ENCODE peak calls at places on chromosomes 2 and 18, in four cellular contexts. One of them, this sample, is unnamed.

GRCh38 chr2:131030478-131030971 is 62.7 kb downstream of the FAM168B start:
- DNase-seq in K562: no peak
- DNase-seq in WTC11: no peak
- DNase-seq in HepG2: no peak
- DNase-seq in this sample: no peak

GRCh38 chr2:28981016-28981441 is at the start of gene TOGARAM2:
- DNase-seq in WTC11: no peak
- DNase-seq in HepG2: peak; percentile 23
- DNase-seq in K562: no peak
- DNase-seq in this sample: no peak

GRCh38 chr2:61117534-61117933 is 44.5 kb upstream of the C2orf74 start:
- DNase-seq in K562: no peak
- DNase-seq in WTC11: no peak
- DNase-seq in HepG2: no peak
- DNase-seq in this sample: no peak

GRCh38 chr18:61167902-61168301 is 165.3 kb upstream of the CDH20 start:
- DNase-seq in WTC11: no peak
- DNase-seq in K562: no peak
- DNase-seq in HepG2: no peak
- DNase-seq in this sample: no peak

GRCh38 chr2:10188211-10188610 is 65.7 kb downstream of the RRM2 start:
- DNase-seq in WTC11: no peak
- DNase-seq in HepG2: peak; percentile 78
- DNase-seq in K562: peak; percentile 56
- DNase-seq in this sample: no peak

GRCh38 chr18:49843778-49844625 is 30.7 kb upstream of the ACAA2 start:
- DNase-seq in K562: no peak
- DNase-seq in WTC11: no peak
- DNase-seq in HepG2: no peak
- DNase-seq in this sample: no peak

GRCh38 chr2:133504566-133505505 is 63.4 kb downstream of the NCKAP5 start:
- DNase-seq in HepG2: no peak
- DNase-seq in K562: no peak
- DNase-seq in WTC11: no peak
- DNase-seq in this sample: no peak

GRCh38 chr2:150478206-150478974 is 9.1 kb downstream of the RND3 start:
- DNase-seq in K562: no peak
- DNase-seq in HepG2: no peak
- DNase-seq in WTC11: no peak
- DNase-seq in this sample: no peak

GRCh38 chr2:70036290-70036689 is 51.0 kb upstream of the PCBP1 start:
- DNase-seq in HepG2: no peak
- DNase-seq in WTC11: no peak
- DNase-seq in K562: no peak
- DNase-seq in this sample: no peak

GRCh38 chr2:112627060-112628040 is 18.4 kb upstream of the SLC20A1 start:
- DNase-seq in WTC11: no peak
- DNase-seq in HepG2: no peak
- DNase-seq in K562: no peak
- DNase-seq in this sample: no peak

GRCh38 chr2:40043641-40044040 is 264.6 kb upstream of the THUMPD2 start:
- DNase-seq in K562: no peak
- DNase-seq in WTC11: peak; percentile 15
- DNase-seq in HepG2: no peak
- DNase-seq in this sample: no peak

GRCh38 chr18:9831046-9831722 is 54.6 kb upstream of the TXNDC2 start:
- DNase-seq in HepG2: no peak
- DNase-seq in WTC11: no peak
- DNase-seq in K562: no peak
- DNase-seq in this sample: no peak

GRCh38 chr2:42337356-42337820 is 23.6 kb downstream of the COX7A2L start:
- DNase-seq in WTC11: no peak
- DNase-seq in HepG2: no peak
- DNase-seq in K562: no peak
- DNase-seq in this sample: no peak

GRCh38 chr2:206260427-206261012 is 13.9 kb upstream of the ZDBF2 start:
- DNase-seq in HepG2: peak; percentile 23
- DNase-seq in K562: no peak
- DNase-seq in WTC11: no peak
- DNase-seq in this sample: peak; percentile 56

GRCh38 chr2:24917086-24917485 is 3.0 kb downstream of the ADCY3 start:
- DNase-seq in HepG2: no peak
- DNase-seq in WTC11: no peak
- DNase-seq in K562: peak; percentile 30
- DNase-seq in this sample: no peak

GRCh38 chr2:156430978-156431358 is 5.2 kb upstream of the GPD2 start:
- DNase-seq in HepG2: no peak
- DNase-seq in WTC11: no peak
- DNase-seq in K562: peak; percentile 72
- DNase-seq in this sample: no peak

GRCh38 chr18:33755918-33756590 is 178.0 kb downstream of the ASXL3 start:
- DNase-seq in K562: no peak
- DNase-seq in HepG2: no peak
- DNase-seq in WTC11: no peak
- DNase-seq in this sample: peak; percentile 40

GRCh38 chr2:184599054-184599874 is 935 bp downstream of the ZNF804A start:
- DNase-seq in HepG2: no peak
- DNase-seq in WTC11: no peak
- DNase-seq in K562: no peak
- DNase-seq in this sample: peak; percentile 12

GRCh38 chr18:45171575-45172225 is 443.6 kb upstream of the SLC14A2 start:
- DNase-seq in WTC11: no peak
- DNase-seq in K562: no peak
- DNase-seq in HepG2: no peak
- DNase-seq in this sample: no peak

GRCh38 chr18:63604791-63605567 is 17.8 kb downstream of the SERPINB13 start:
- DNase-seq in K562: no peak
- DNase-seq in WTC11: no peak
- DNase-seq in HepG2: no peak
- DNase-seq in this sample: no peak

GRCh38 chr2:168369087-168369486 is 87.0 kb upstream of the CERS6 start:
- DNase-seq in WTC11: no peak
- DNase-seq in K562: no peak
- DNase-seq in HepG2: no peak
- DNase-seq in this sample: no peak

GRCh38 chr2:201057715-201058248 is 13.7 kb downstream of the HYCC2 start:
- DNase-seq in K562: no peak
- DNase-seq in HepG2: peak; percentile 98
- DNase-seq in WTC11: no peak
- DNase-seq in this sample: no peak

GRCh38 chr2:46929612-46930011 is 14.0 kb upstream of the MCFD2 start:
- DNase-seq in WTC11: no peak
- DNase-seq in HepG2: no peak
- DNase-seq in K562: no peak
- DNase-seq in this sample: no peak

GRCh38 chr2:239978381-239978780 is 46.8 kb downstream of the NDUFA10 start:
- DNase-seq in WTC11: no peak
- DNase-seq in HepG2: no peak
- DNase-seq in K562: no peak
- DNase-seq in this sample: no peak

GRCh38 chr2:112121682-112122254 is 16.4 kb upstream of the FBLN7 start:
- DNase-seq in HepG2: peak; percentile 55
- DNase-seq in WTC11: no peak
- DNase-seq in K562: no peak
- DNase-seq in this sample: peak; percentile 21

GRCh38 chr2:72325592-72326422 is 178.1 kb upstream of the CYP26B1 start:
- DNase-seq in K562: peak; percentile 35
- DNase-seq in WTC11: peak; percentile 72
- DNase-seq in HepG2: peak; percentile 50
- DNase-seq in this sample: peak; percentile 48

GRCh38 chr2:241035818-241036396 is 37.5 kb downstream of the SNED1 start:
- DNase-seq in HepG2: no peak
- DNase-seq in K562: no peak
- DNase-seq in WTC11: no peak
- DNase-seq in this sample: no peak

GRCh38 chr18:48886520-48887293 is 64.1 kb downstream of the SMAD7 start:
- DNase-seq in HepG2: no peak
- DNase-seq in K562: no peak
- DNase-seq in WTC11: no peak
- DNase-seq in this sample: no peak

GRCh38 chr2:197889041-197889440 is 84.6 kb downstream of the PLCL1 start:
- DNase-seq in WTC11: no peak
- DNase-seq in HepG2: no peak
- DNase-seq in K562: peak; percentile 50
- DNase-seq in this sample: no peak

GRCh38 chr18:46562674-46563192 is 94.3 kb downstream of the LOXHD1 start:
- DNase-seq in WTC11: no peak
- DNase-seq in K562: no peak
- DNase-seq in HepG2: no peak
- DNase-seq in this sample: no peak

GRCh38 chr2:38168710-38169480 is 92.9 kb upstream of the CYP1B1 start:
- DNase-seq in HepG2: no peak
- DNase-seq in K562: no peak
- DNase-seq in WTC11: no peak
- DNase-seq in this sample: no peak

GRCh38 chr2:182319556-182319955 is 107.3 kb downstream of the PDE1A start:
- DNase-seq in WTC11: no peak
- DNase-seq in HepG2: no peak
- DNase-seq in K562: no peak
- DNase-seq in this sample: no peak

GRCh38 chr2:182318466-182319309 is 108.1 kb downstream of the PDE1A start:
- DNase-seq in HepG2: no peak
- DNase-seq in WTC11: no peak
- DNase-seq in K562: no peak
- DNase-seq in this sample: no peak

GRCh38 chr2:182320106-182320505 is 106.7 kb downstream of the PDE1A start:
- DNase-seq in K562: no peak
- DNase-seq in HepG2: no peak
- DNase-seq in WTC11: no peak
- DNase-seq in this sample: no peak

GRCh38 chr2:182321096-182321495 is 105.7 kb downstream of the PDE1A start:
- DNase-seq in HepG2: no peak
- DNase-seq in K562: no peak
- DNase-seq in WTC11: no peak
- DNase-seq in this sample: no peak

DNA sequence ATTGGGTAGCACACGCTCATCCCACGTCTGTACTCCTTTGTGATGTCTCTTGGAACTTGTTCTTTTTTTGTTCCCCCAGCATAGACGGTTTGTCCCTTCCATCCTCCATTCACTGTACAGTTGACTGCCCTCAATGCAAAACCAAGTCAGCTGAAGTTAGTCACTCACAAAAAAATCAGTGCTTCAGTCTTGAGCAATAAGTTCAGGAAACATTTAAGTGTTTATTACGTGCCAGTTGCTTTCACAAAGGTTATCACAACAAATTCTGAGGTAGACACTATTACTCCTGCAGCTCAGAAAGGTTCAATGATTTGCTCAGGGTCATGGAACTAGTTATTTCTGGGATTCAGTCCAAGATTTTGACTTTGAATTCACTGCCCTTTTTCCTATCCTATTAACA is 102.2 kb downstream of the PDE1A start:
- DNase-seq in WTC11: no peak
- DNase-seq in K562: no peak
- DNase-seq in HepG2: no peak
- DNase-seq in this sample: no peak
- TF ChIP-seq ELF4 in WTC11: no peak
- TF ChIP-seq ELF4 in K562: no peak
- TF ChIP-seq ELF4 in HepG2: no peak
- TF ChIP-seq ELF4 in this sample: no peak

DNA sequence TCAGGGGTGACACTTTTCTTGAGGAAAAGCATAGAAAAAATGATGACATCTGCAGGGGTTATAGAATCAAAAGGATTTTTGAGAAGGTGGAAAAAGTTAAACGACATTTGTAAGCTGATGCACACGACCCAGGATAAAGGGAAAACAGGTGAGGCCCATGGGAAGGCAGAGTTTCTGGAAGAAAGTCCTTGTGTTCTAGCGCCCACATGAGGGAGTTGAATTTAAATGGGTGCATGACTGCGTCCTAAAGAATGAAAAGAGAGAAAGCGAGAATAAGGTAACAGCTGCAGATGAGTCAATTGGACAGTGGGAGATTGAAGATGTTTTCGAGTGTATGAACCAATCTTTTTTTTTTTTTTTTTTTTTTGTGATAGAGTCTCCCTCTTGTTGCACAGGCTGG is 158.1 kb downstream of the GALR1 start:
- DNase-seq in WTC11: no peak
- DNase-seq in HepG2: peak; percentile 3
- DNase-seq in K562: no peak
- DNase-seq in this sample: no peak
- TF ChIP-seq ELF4 in WTC11: no peak
- TF ChIP-seq ELF4 in HepG2: no peak
- TF ChIP-seq ELF4 in K562: no peak
- TF ChIP-seq ELF4 in this sample: no peak

GRCh38 chr2:213242653-213243052 is 41.6 kb upstream of the SPAG16 start:
- DNase-seq in WTC11: no peak
- DNase-seq in HepG2: no peak
- DNase-seq in K562: no peak
- DNase-seq in this sample: no peak
- TF ChIP-seq ELF4 in WTC11: no peak
- TF ChIP-seq ELF4 in HepG2: no peak
- TF ChIP-seq ELF4 in K562: no peak
- TF ChIP-seq ELF4 in this sample: no peak

GRCh38 chr2:106012591-106013347 is 181.3 kb downstream of the UXS1 start:
- DNase-seq in HepG2: no peak
- DNase-seq in WTC11: no peak
- DNase-seq in K562: no peak
- DNase-seq in this sample: no peak

GRCh38 chr2:106010818-106011355 is 183.2 kb downstream of the UXS1 start:
- DNase-seq in HepG2: no peak
- DNase-seq in WTC11: no peak
- DNase-seq in K562: no peak
- DNase-seq in this sample: no peak

GRCh38 chr2:106011993-106012392 is 182.1 kb downstream of the UXS1 start:
- DNase-seq in WTC11: no peak
- DNase-seq in HepG2: no peak
- DNase-seq in K562: no peak
- DNase-seq in this sample: no peak

GRCh38 chr2:106009096-106009495 is 185.0 kb downstream of the UXS1 start:
- DNase-seq in HepG2: no peak
- DNase-seq in WTC11: no peak
- DNase-seq in K562: no peak
- DNase-seq in this sample: no peak

GRCh38 chr2:106011380-106011779 is 182.7 kb downstream of the UXS1 start:
- DNase-seq in WTC11: no peak
- DNase-seq in HepG2: no peak
- DNase-seq in K562: no peak
- DNase-seq in this sample: no peak
- TF ChIP-seq ELF4 in WTC11: no peak
- TF ChIP-seq ELF4 in HepG2: no peak
- TF ChIP-seq ELF4 in K562: no peak
- TF ChIP-seq ELF4 in this sample: no peak

This sample was measured in HEK293T.